ENCODE peak calls at places on chromosome 3, in ten cellular contexts. Z is fibroblast of lung, S is cardiac muscle cell, T is Panc1, U is GM23338, R is hepatocyte, J is A549, Y is lung, H is stomach, Q is H1. I is an unnamed sample.

GRCh38 chr3:174931473-174931872 is 72.3 kb downstream of the NAALADL2 start:
- DNase-seq in Z (no peak), S (peak; percentile 8), T (no peak), U (no peak), R (no peak), J (no peak), Y (no peak), H (no peak), Q (no peak), I (no peak)

GRCh38 chr3:99747915-99748314 is 69.7 kb upstream of the CMSS1 start:
- DNase-seq in Z (peak; percentile 58), S (peak; percentile 42), T (no peak), U (peak; percentile 28), R (peak; percentile 28), J (peak; percentile 11), Y (no peak), H (no peak), Q (no peak), I (no peak)

GRCh38 chr3:157786618-157787017 is 283.4 kb upstream of the VEPH1 start:
- DNase-seq in Z (no peak), S (peak; percentile 11), T (no peak), U (no peak), R (no peak), J (no peak), Y (no peak), H (no peak), Q (no peak), I (no peak)

GRCh38 chr3:172519740-172520139 is 3.5 kb downstream of the TNFSF10 start:
- DNase-seq in Z (no peak), S (no peak), T (no peak), U (no peak), R (no peak), J (no peak), Y (no peak), H (no peak), Q (no peak), I (no peak)

GRCh38 chr3:158330820-158331219 is 220.9 kb downstream of the RSRC1 start:
- DNase-seq in Z (no peak), S (peak; percentile 18), T (no peak), U (no peak), R (no peak), J (no peak), Y (no peak), H (no peak), Q (no peak), I (no peak)

GRCh38 chr3:158775801-158776399 is 26.0 kb upstream of the MFSD1 start:
- DNase-seq in Z (no peak), S (no peak), T (no peak), U (no peak), R (no peak), J (peak; percentile 39), Y (no peak), H (no peak), Q (no peak), I (no peak)

GRCh38 chr3:184761120-184761841 is 49.4 kb upstream of the MAGEF1 start:
- DNase-seq in Z (peak; percentile 77), S (peak; percentile 97), T (no peak), U (no peak), R (no peak), J (no peak), Y (no peak), H (peak; percentile 81), Q (no peak), I (peak; percentile 85)

GRCh38 chr3:178706411-178706810 is 170.2 kb downstream of the KCNMB2 start:
- DNase-seq in Z (no peak), S (no peak), T (no peak), U (no peak), R (no peak), J (no peak), Y (no peak), H (no peak), Q (no peak), I (no peak)

GRCh38 chr3:11591006-11591360 is 52.7 kb downstream of the VGLL4 start:
- DNase-seq in Z (no peak), S (peak; percentile 39), T (no peak), U (no peak), R (no peak), J (no peak), Y (no peak), H (no peak), Q (no peak), I (no peak)

GRCh38 chr3:133161666-133162065 is 123.5 kb downstream of the TMEM108 start:
- DNase-seq in Z (no peak), S (no peak), T (no peak), U (no peak), R (no peak), J (no peak), Y (peak; percentile 39), H (no peak), Q (no peak), I (no peak)

GRCh38 chr3:69094467-69095205 is 9.9 kb downstream of the ARL6IP5 start:
- DNase-seq in Z (peak; percentile 44), S (peak; percentile 41), T (no peak), U (no peak), R (no peak), J (no peak), Y (no peak), H (no peak), Q (no peak), I (no peak)

GRCh38 chr3:184651945-184652344 is 59.9 kb downstream of the MAGEF1 start:
- DNase-seq in Z (no peak), S (no peak), T (no peak), U (no peak), R (no peak), J (no peak), Y (no peak), H (peak; percentile 31), Q (no peak), I (no peak)

GRCh38 chr3:6799264-6799915 is 61.5 kb upstream of the GRM7 start:
- DNase-seq in Z (no peak), S (peak; percentile 10), T (peak; percentile 20), U (peak; percentile 24), R (peak; percentile 72), J (peak; percentile 41), Y (peak; percentile 39), H (peak; percentile 37), Q (peak; percentile 58), I (no peak)

GRCh38 chr3:52216585-52217408 is 8.6 kb downstream of the TLR9 start:
- DNase-seq in Z (peak; percentile 92), S (peak; percentile 84), T (peak; percentile 59), U (no peak), R (peak; percentile 61), J (no peak), Y (peak; percentile 84), H (peak; percentile 97), Q (no peak), I (peak; percentile 85)

GRCh38 chr3:10366681-10367101 is 45.8 kb upstream of the SEC13 start:
- DNase-seq in Z (peak; percentile 100), S (peak; percentile 97), T (peak; percentile 55), U (peak; percentile 40), R (peak; percentile 38), J (peak; percentile 67), Y (no peak), H (no peak), Q (no peak), I (no peak)

GRCh38 chr3:9930804-9931418 is 2.7 kb upstream of the CRELD1 start:
- DNase-seq in Z (peak; percentile 22), S (no peak), T (no peak), U (no peak), R (no peak), J (no peak), Y (no peak), H (no peak), Q (no peak), I (no peak)

GRCh38 chr3:14418259-14418658 is 15.9 kb downstream of the SLC6A6 start:
- DNase-seq in Z (no peak), S (no peak), T (no peak), U (no peak), R (no peak), J (no peak), Y (no peak), H (no peak), Q (no peak), I (no peak)
- H3K4me1 ChIP-seq in Z (peaks cover 5% of the 10 kb centered on the region), S (peaks cover 6% of the 10 kb centered on the region), T (peaks cover 50% of the 10 kb centered on the region), U (peaks cover 48% of the 10 kb centered on the region), R (peaks cover 27% of the 10 kb centered on the region), J (peaks cover 100% of the 10 kb centered on the region), Y (no peaks in the 10 kb centered on the region), H (peaks cover 32% of the 10 kb centered on the region), Q (peaks cover 40% of the 10 kb centered on the region), I (peaks cover 12% of the 10 kb centered on the region)

DNA sequence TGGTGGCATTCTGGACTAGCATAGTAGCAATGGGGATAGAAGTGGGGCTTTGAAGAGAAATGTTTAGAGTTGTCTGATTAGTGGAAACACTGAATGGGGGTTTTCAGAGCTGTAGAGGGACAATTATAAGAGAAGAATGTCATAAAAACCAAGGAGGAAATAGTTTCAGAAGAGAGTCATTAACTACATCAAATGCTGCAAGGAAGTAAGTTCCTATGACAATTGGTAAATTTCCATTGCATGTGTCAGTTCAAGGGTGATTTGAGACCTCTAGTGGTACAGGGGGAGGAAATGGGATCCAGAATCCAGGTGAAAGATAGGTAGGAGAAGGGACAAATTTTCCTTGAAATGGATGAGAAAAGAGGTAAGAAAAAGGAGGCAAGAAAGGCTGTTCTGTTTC is 68.3 kb upstream of the TBC1D5 start:
- DNase-seq in Z (no peak), S (peak; percentile 21), T (no peak), U (peak; percentile 41), R (no peak), J (peak; percentile 19), Y (no peak), H (no peak), Q (no peak), I (no peak)
- TF ChIP-seq CTCF in Z (peak; percentile 23), S (peak; percentile 26), T (no peak), U (peak; percentile 64), R (peak; percentile 31), J (peak; percentile 46), Y (no peak), H (no peak), Q (peak; percentile 30), I (no peak)

DNA sequence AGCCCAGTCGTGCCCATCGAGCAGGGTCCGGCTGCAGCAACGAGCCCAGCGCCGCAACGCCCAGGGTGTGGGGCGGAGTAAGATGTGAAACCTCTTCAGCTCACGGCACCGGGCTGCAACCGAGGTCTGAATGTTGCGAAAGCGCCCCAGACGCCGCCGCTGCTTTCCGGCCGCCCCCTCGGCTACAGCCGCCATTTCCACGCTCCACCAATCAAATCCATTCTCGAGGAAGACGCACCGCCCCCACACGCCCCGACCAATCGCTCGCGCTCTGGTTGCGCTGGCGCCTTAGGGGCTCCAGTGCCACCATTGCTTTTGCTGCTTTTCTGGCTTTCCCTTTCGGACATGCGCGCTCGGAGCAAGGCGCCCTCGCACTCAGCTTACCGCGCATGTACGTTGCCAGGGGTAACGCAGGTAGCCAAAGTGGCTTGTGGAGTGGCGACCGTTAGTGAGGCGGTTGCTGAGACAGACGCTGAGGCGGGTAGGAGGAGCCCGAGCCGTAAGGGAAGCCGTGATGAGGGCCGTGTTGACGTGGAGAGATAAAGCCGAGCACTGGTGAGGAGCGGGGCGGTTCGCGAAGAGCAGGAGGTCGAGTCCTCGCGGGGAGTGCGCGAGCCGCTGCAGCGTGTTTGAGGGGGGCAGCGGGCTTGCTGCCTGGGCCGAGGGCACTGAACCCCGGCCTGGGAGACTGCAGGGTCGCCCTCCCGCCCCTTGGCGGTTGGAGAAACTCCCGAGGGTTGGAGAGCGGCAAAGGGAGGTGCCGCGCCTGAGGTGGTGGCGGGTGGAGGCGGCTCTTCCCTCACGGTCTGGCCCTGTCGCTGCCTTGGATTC is at the start of the genes IFT122 and MBD4:
- DNase-seq in Z (peak; percentile 100), S (peak; percentile 100), T (peak; percentile 98), U (peak; percentile 99), R (peak; percentile 99), J (peak; percentile 98), Y (peak; percentile 98), H (peak; percentile 97), Q (peak; percentile 95), I (peak; percentile 98)
- H3K4me1 ChIP-seq in Z (peaks cover 10% of the 10 kb centered on the region), S (peaks cover 28% of the 10 kb centered on the region), T (peaks cover 34% of the 10 kb centered on the region), U (peaks cover 23% of the 10 kb centered on the region), R (peaks cover 13% of the 10 kb centered on the region), J (peaks cover 40% of the 10 kb centered on the region), Y (peaks cover 11% of the 10 kb centered on the region), H (peaks cover 50% of the 10 kb centered on the region), Q (peaks cover 6% of the 10 kb centered on the region), I (peaks cover 62% of the 10 kb centered on the region)

GRCh38 chr3:57864853-57865252 is 108.7 kb downstream of the SLMAP start:
- DNase-seq in Z (peak; percentile 58), S (peak; percentile 67), T (no peak), U (peak; percentile 36), R (peak; percentile 30), J (peak; percentile 17), Y (no peak), H (no peak), Q (no peak), I (no peak)
- TF ChIP-seq CTCF in Z (peak; percentile 51), S (peak; percentile 57), T (peak; percentile 40), U (peak; percentile 29), R (peak; percentile 54), J (peak; percentile 48), Y (no peak), H (no peak), Q (no peak), I (no peak)

I was measured in pancreas.